ENCODE peak calls at places on chromosome 1, in nine cellular contexts. One of them, this sample, is unnamed.

GRCh38 chr1:173360478-173361063 is 116.6 kb upstream of the PRDX6 start:
- DNase-seq in GM12891: no peak
- DNase-seq in progenitor cell of endocrine pancreas: no peak
- DNase-seq in heart right ventricle: no peak
- DNase-seq in HTR-8/SVneo: no peak
- DNase-seq in NCI-H1092: no peak
- DNase-seq in IMR-90: no peak
- DNase-seq in foreskin fibroblast: no peak
- DNase-seq in trophoblast cell: no peak
- DNase-seq in this sample: no peak

GRCh38 chr1:209157514-209158285 is 425.8 kb upstream of the CAMK1G start:
- DNase-seq in GM12891: no peak
- DNase-seq in progenitor cell of endocrine pancreas: no peak
- DNase-seq in heart right ventricle: no peak
- DNase-seq in HTR-8/SVneo: no peak
- DNase-seq in NCI-H1092: no peak
- DNase-seq in IMR-90: no peak
- DNase-seq in foreskin fibroblast: no peak
- DNase-seq in trophoblast cell: no peak
- DNase-seq in this sample: no peak

GRCh38 chr1:14924012-14924452 is 229.5 kb upstream of the TMEM51 start:
- DNase-seq in GM12891: peak
- DNase-seq in progenitor cell of endocrine pancreas: peak
- DNase-seq in heart right ventricle: peak
- DNase-seq in HTR-8/SVneo: peak
- DNase-seq in NCI-H1092: no peak
- DNase-seq in IMR-90: peak
- DNase-seq in foreskin fibroblast: peak
- DNase-seq in trophoblast cell: peak
- DNase-seq in this sample: peak

GRCh38 chr1:204075116-204075636 is 2.3 kb downstream of the SOX13 start:
- DNase-seq in GM12891: no peak
- DNase-seq in progenitor cell of endocrine pancreas: no peak
- DNase-seq in heart right ventricle: peak
- DNase-seq in HTR-8/SVneo: no peak
- DNase-seq in NCI-H1092: no peak
- DNase-seq in IMR-90: no peak
- DNase-seq in foreskin fibroblast: no peak
- DNase-seq in trophoblast cell: no peak
- DNase-seq in this sample: peak

GRCh38 chr1:172758242-172758641 is 99.3 kb downstream of the FASLG start:
- DNase-seq in GM12891: no peak
- DNase-seq in progenitor cell of endocrine pancreas: no peak
- DNase-seq in heart right ventricle: no peak
- DNase-seq in HTR-8/SVneo: no peak
- DNase-seq in NCI-H1092: no peak
- DNase-seq in IMR-90: no peak
- DNase-seq in foreskin fibroblast: no peak
- DNase-seq in trophoblast cell: no peak
- DNase-seq in this sample: no peak

GRCh38 chr1:6612641-6613360 is 730 bp upstream of the PHF13 start:
- DNase-seq in GM12891: peak
- DNase-seq in progenitor cell of endocrine pancreas: peak
- DNase-seq in heart right ventricle: peak
- DNase-seq in HTR-8/SVneo: peak
- DNase-seq in NCI-H1092: peak
- DNase-seq in IMR-90: peak
- DNase-seq in foreskin fibroblast: peak
- DNase-seq in trophoblast cell: peak
- DNase-seq in this sample: peak

GRCh38 chr1:31029031-31029430 is 36.5 kb downstream of the PUM1 start:
- DNase-seq in GM12891: no peak
- DNase-seq in progenitor cell of endocrine pancreas: no peak
- DNase-seq in heart right ventricle: no peak
- DNase-seq in HTR-8/SVneo: no peak
- DNase-seq in NCI-H1092: no peak
- DNase-seq in IMR-90: peak
- DNase-seq in foreskin fibroblast: no peak
- DNase-seq in trophoblast cell: no peak
- DNase-seq in this sample: no peak

GRCh38 chr1:15323351-15323988 is 76.4 kb downstream of the FHAD1 start:
- DNase-seq in GM12891: peak
- DNase-seq in progenitor cell of endocrine pancreas: peak
- DNase-seq in heart right ventricle: peak
- DNase-seq in HTR-8/SVneo: peak
- DNase-seq in NCI-H1092: peak
- DNase-seq in IMR-90: peak
- DNase-seq in foreskin fibroblast: peak
- DNase-seq in trophoblast cell: peak
- DNase-seq in this sample: peak

GRCh38 chr1:2989976-2990375 is 31.3 kb upstream of the ACTRT2 start:
- DNase-seq in GM12891: no peak
- DNase-seq in progenitor cell of endocrine pancreas: no peak
- DNase-seq in heart right ventricle: no peak
- DNase-seq in HTR-8/SVneo: no peak
- DNase-seq in NCI-H1092: no peak
- DNase-seq in IMR-90: no peak
- DNase-seq in foreskin fibroblast: no peak
- DNase-seq in trophoblast cell: no peak
- DNase-seq in this sample: no peak

GRCh38 chr1:204355913-204356312 is 3.8 kb downstream of the PLEKHA6 start:
- DNase-seq in GM12891: no peak
- DNase-seq in progenitor cell of endocrine pancreas: no peak
- DNase-seq in heart right ventricle: no peak
- DNase-seq in HTR-8/SVneo: no peak
- DNase-seq in NCI-H1092: no peak
- DNase-seq in IMR-90: no peak
- DNase-seq in foreskin fibroblast: no peak
- DNase-seq in trophoblast cell: no peak
- DNase-seq in this sample: no peak

GRCh38 chr1:96130432-96130831 is 591.2 kb upstream of the PTBP2 start:
- DNase-seq in GM12891: no peak
- DNase-seq in progenitor cell of endocrine pancreas: no peak
- DNase-seq in heart right ventricle: no peak
- DNase-seq in HTR-8/SVneo: no peak
- DNase-seq in NCI-H1092: peak
- DNase-seq in IMR-90: no peak
- DNase-seq in foreskin fibroblast: no peak
- DNase-seq in trophoblast cell: no peak
- DNase-seq in this sample: no peak

GRCh38 chr1:23081376-23081775 is 62.1 kb downstream of the KDM1A start:
- DNase-seq in GM12891: no peak
- DNase-seq in progenitor cell of endocrine pancreas: no peak
- DNase-seq in heart right ventricle: no peak
- DNase-seq in HTR-8/SVneo: no peak
- DNase-seq in NCI-H1092: no peak
- DNase-seq in IMR-90: no peak
- DNase-seq in foreskin fibroblast: no peak
- DNase-seq in trophoblast cell: no peak
- DNase-seq in this sample: no peak

GRCh38 chr1:29230553-29231378 is at the start of gene MECR:
- DNase-seq in GM12891: peak
- DNase-seq in progenitor cell of endocrine pancreas: peak
- DNase-seq in heart right ventricle: peak
- DNase-seq in HTR-8/SVneo: peak
- DNase-seq in NCI-H1092: peak
- DNase-seq in IMR-90: peak
- DNase-seq in foreskin fibroblast: peak
- DNase-seq in trophoblast cell: peak
- DNase-seq in this sample: peak

GRCh38 chr1:90763930-90764329 is 46.8 kb upstream of the BARHL2 start:
- DNase-seq in GM12891: no peak
- DNase-seq in progenitor cell of endocrine pancreas: no peak
- DNase-seq in heart right ventricle: no peak
- DNase-seq in HTR-8/SVneo: no peak
- DNase-seq in NCI-H1092: no peak
- DNase-seq in IMR-90: no peak
- DNase-seq in foreskin fibroblast: no peak
- DNase-seq in trophoblast cell: no peak
- DNase-seq in this sample: no peak

GRCh38 chr1:199808110-199808870 is 219.2 kb upstream of the NR5A2 start:
- DNase-seq in GM12891: no peak
- DNase-seq in progenitor cell of endocrine pancreas: no peak
- DNase-seq in heart right ventricle: no peak
- DNase-seq in HTR-8/SVneo: no peak
- DNase-seq in NCI-H1092: no peak
- DNase-seq in IMR-90: peak
- DNase-seq in foreskin fibroblast: no peak
- DNase-seq in trophoblast cell: peak
- DNase-seq in this sample: peak

GRCh38 chr1:20663969-20664715 is 3.0 kb upstream of the DDOST start:
- DNase-seq in GM12891: no peak
- DNase-seq in progenitor cell of endocrine pancreas: no peak
- DNase-seq in heart right ventricle: no peak
- DNase-seq in HTR-8/SVneo: no peak
- DNase-seq in NCI-H1092: no peak
- DNase-seq in IMR-90: no peak
- DNase-seq in foreskin fibroblast: no peak
- DNase-seq in trophoblast cell: no peak
- DNase-seq in this sample: no peak

GRCh38 chr1:69671363-69672010 is 103.8 kb downstream of the LRRC7 start:
- DNase-seq in GM12891: no peak
- DNase-seq in progenitor cell of endocrine pancreas: no peak
- DNase-seq in heart right ventricle: no peak
- DNase-seq in HTR-8/SVneo: no peak
- DNase-seq in NCI-H1092: no peak
- DNase-seq in IMR-90: no peak
- DNase-seq in foreskin fibroblast: peak
- DNase-seq in trophoblast cell: no peak
- DNase-seq in this sample: no peak

GRCh38 chr1:20322081-20322824 is 31.6 kb downstream of the VWA5B1 start:
- DNase-seq in GM12891: peak
- DNase-seq in progenitor cell of endocrine pancreas: no peak
- DNase-seq in heart right ventricle: no peak
- DNase-seq in HTR-8/SVneo: no peak
- DNase-seq in NCI-H1092: no peak
- DNase-seq in IMR-90: peak
- DNase-seq in foreskin fibroblast: no peak
- DNase-seq in trophoblast cell: no peak
- DNase-seq in this sample: no peak

GRCh38 chr1:204466416-204467405 is 27.9 kb downstream of the PIK3C2B start:
- DNase-seq in GM12891: no peak
- DNase-seq in progenitor cell of endocrine pancreas: no peak
- DNase-seq in heart right ventricle: peak
- DNase-seq in HTR-8/SVneo: no peak
- DNase-seq in NCI-H1092: no peak
- DNase-seq in IMR-90: no peak
- DNase-seq in foreskin fibroblast: no peak
- DNase-seq in trophoblast cell: no peak
- DNase-seq in this sample: no peak